ENCODE peak calls at places on chromosomes 4 and X, in ten cellular contexts. Z is mesenchymal stem cell; B is GM13977; Q is NCI-H748 treated with DMSO at 0.1 percent for 48 hours; W is neural progenitor cell; Y is ELR; J is AG09319; K is effector memory CD8-positive, alpha-beta T cell; X is hippocampal formation; C is astrocyte of the spinal cord. V is an unnamed sample.
A peak's percentile ranks its signal among the peaks of the same experiment; 100 is the strongest.

GRCh38 chrX:28609917-28610613 is 22.8 kb downstream of the IL1RAPL1 start:
- DNase-seq in W (no peak), K (no peak), C (no peak), Z (no peak), B (no peak), J (no peak), Y (no peak), X (no peak), Q (no peak), V (no peak)

GRCh38 chr4:28462766-28463165 is 1602.1 kb downstream of the STIM2 start:
- DNase-seq in Y (no peak), X (no peak), C (no peak), Q (no peak), Z (no peak), K (no peak), W (peak; percentile 9), B (no peak), J (no peak), V (peak; percentile 29)

GRCh38 chrX:18389968-18390367 is 35.4 kb upstream of the CDKL5 start:
- DNase-seq in Z (no peak), Y (peak; percentile 8), W (peak; percentile 32), K (no peak), X (no peak), C (no peak), J (no peak), B (no peak), Q (no peak), V (no peak)

GRCh38 chr4:128459547-128459946 is 171.9 kb upstream of the PGRMC2 start:
- DNase-seq in W (no peak), K (no peak), Y (no peak), Q (no peak), X (no peak), J (no peak), B (no peak), Z (no peak), C (no peak), V (no peak)

GRCh38 chr4:120228086-120228485 is 161.4 kb upstream of the MAD2L1 start:
- DNase-seq in J (no peak), Z (peak; percentile 55), C (no peak), Q (no peak), X (no peak), B (no peak), Y (no peak), W (no peak), K (no peak), V (no peak)

GRCh38 chr4:55216871-55217635 is 91.7 kb upstream of the KDR start:
- DNase-seq in Q (peak; percentile 24), K (no peak), B (no peak), Z (peak; percentile 11), Y (peak; percentile 35), C (no peak), X (no peak), W (peak; percentile 19), J (no peak), V (no peak)

GRCh38 chr4:161823450-161823849 is 340.4 kb downstream of the FSTL5 start:
- DNase-seq in Y (no peak), B (no peak), J (no peak), Z (no peak), C (no peak), Q (no peak), W (no peak), K (no peak), X (no peak), V (no peak)

GRCh38 chr4:176856421-176856820 is 63.7 kb upstream of the VEGFC start:
- DNase-seq in Q (no peak), C (no peak), B (no peak), X (no peak), J (no peak), Y (no peak), Z (no peak), W (no peak), K (no peak), V (no peak)

GRCh38 chrX:17374619-17375360 is at the start of gene NHS:
- DNase-seq in Q (peak; percentile 34), W (peak; percentile 90), K (no peak), Z (peak; percentile 13), J (peak; percentile 35), C (peak; percentile 76), Y (peak; percentile 85), X (peak; percentile 15), B (peak; percentile 29), V (peak; percentile 92)

GRCh38 chr4:80615099-80615498 is 279.6 kb downstream of the CFAP299 start:
- DNase-seq in Z (no peak), Q (no peak), C (no peak), J (no peak), K (no peak), W (no peak), X (no peak), B (no peak), Y (no peak), V (no peak)

GRCh38 chrX:106802063-106802387 is 448 bp upstream of the TBC1D8B start:
- DNase-seq in J (no peak), X (no peak), W (peak; percentile 1), Q (no peak), Z (no peak), Y (peak; percentile 37), C (no peak), K (no peak), B (no peak), V (no peak)

GRCh38 chrX:42127563-42127962 is 204.2 kb upstream of the CASK start:
- DNase-seq in Q (no peak), Z (no peak), J (no peak), Y (no peak), C (no peak), K (no peak), W (no peak), X (no peak), B (no peak), V (no peak)

GRCh38 chr4:101853691-101854090 is 63.2 kb downstream of the BANK1 start:
- DNase-seq in K (no peak), Q (no peak), J (no peak), X (no peak), Z (no peak), C (no peak), W (no peak), B (no peak), Y (no peak), V (no peak)

GRCh38 chr4:184283659-184284335 is 66.1 kb upstream of the ENPP6 start:
- DNase-seq in J (no peak), K (no peak), Y (no peak), C (no peak), W (no peak), Z (no peak), X (peak; percentile 42), Q (no peak), B (no peak), V (no peak)

GRCh38 chr4:151143162-151143561 is 43.7 kb downstream of the RPS3A start:
- DNase-seq in Y (no peak), K (no peak), J (no peak), Q (no peak), C (no peak), B (no peak), X (no peak), Z (no peak), W (no peak), V (no peak)

GRCh38 chr4:39621582-39621981 is 17.1 kb downstream of the SMIM14 start:
- DNase-seq in J (no peak), Q (no peak), C (peak; percentile 72), W (no peak), Y (peak; percentile 92), K (no peak), X (no peak), B (no peak), Z (peak; percentile 95), V (peak; percentile 14)

GRCh38 chr4:100299019-100299418 is 108.8 kb upstream of the DDIT4L start:
- DNase-seq in B (no peak), Q (no peak), Z (peak; percentile 96), K (no peak), Y (peak; percentile 88), X (no peak), C (peak; percentile 95), W (peak; percentile 55), J (peak; percentile 92), V (peak; percentile 23)

GRCh38 chrX:16484338-16484737 is 165.6 kb upstream of the S100G start:
- DNase-seq in K (no peak), W (no peak), C (peak; percentile 92), Q (no peak), J (peak; percentile 37), X (no peak), Y (peak; percentile 94), Z (peak; percentile 65), B (no peak), V (no peak)

GRCh38 chr4:106818764-106819163 is 217.3 kb downstream of the DKK2 start:
- DNase-seq in X (no peak), Y (peak; percentile 16), Z (no peak), B (no peak), C (no peak), Q (no peak), W (no peak), K (no peak), J (no peak), V (no peak)

GRCh38 chr4:68592673-68593072 is 16.6 kb upstream of the UGT2B17 start:
- DNase-seq in K (no peak), Z (no peak), W (no peak), Y (no peak), Q (no peak), B (no peak), C (no peak), J (no peak), X (no peak), V (no peak)